ENCODE peak calls at places on chromosomes 12 and 14, in seven cellular contexts. V is RWPE1; I is stimulated activated CD4-positive, alpha-beta T cell treated with anti-CD3 and anti-CD28 coated beads, Interleukin-4, amount 100 ng/mL, for 48 hours; A is stomach; Z is HTR-8/SVneo; J is caudate nucleus; D is stimulated activated CD8-positive, alpha-beta memory T cell treated with anti-CD3 and anti-CD28 coated beads, Interleukin-15, amount 100 ng/mL, for 24 hours. S is an unnamed sample.

GRCh38 chr12:16473610-16474326 is 126.3 kb downstream of the MGST1 start:
- DNase-seq in V (peak), I (no peak), A (no peak), Z (no peak), J (no peak), D (no peak), S (no peak)

GRCh38 chr14:94738786-94739185 is 31.1 kb downstream of the GSC start:
- DNase-seq in V (no peak), I (no peak), A (no peak), Z (no peak), J (no peak), D (no peak), S (no peak)

GRCh38 chr12:130026608-130027176 is 122.9 kb upstream of the TMEM132D start:
- DNase-seq in V (peak), I (peak), A (peak), Z (no peak), J (no peak), D (no peak), S (no peak)

GRCh38 chr12:93970892-93971688 is 177.3 kb upstream of the PLXNC1 start:
- DNase-seq in V (no peak), I (no peak), A (no peak), Z (no peak), J (no peak), D (no peak), S (no peak)

GRCh38 chr14:102775855-102776760 is 1.1 kb upstream of the TRAF3 start:
- DNase-seq in V (no peak), I (no peak), A (peak), Z (no peak), J (no peak), D (no peak), S (no peak)

GRCh38 chr14:83975435-83976222 is 1554.3 kb upstream of the FLRT2 start:
- DNase-seq in V (no peak), I (no peak), A (no peak), Z (peak), J (no peak), D (no peak), S (no peak)

GRCh38 chr14:54669759-54670630 is 103.1 kb downstream of the SAMD4A start:
- DNase-seq in V (peak), I (no peak), A (no peak), Z (peak), J (no peak), D (no peak), S (no peak)

GRCh38 chr12:54431911-54432814 is 13.1 kb upstream of the ITGA5 start:
- DNase-seq in V (peak), I (no peak), A (peak), Z (no peak), J (no peak), D (no peak), S (no peak)

GRCh38 chr14:55306938-55307589 is 35.8 kb downstream of the FBXO34 start:
- DNase-seq in V (no peak), I (no peak), A (no peak), Z (no peak), J (no peak), D (no peak), S (no peak)

GRCh38 chr14:24437020-24437735 is 5.4 kb downstream of the SDR39U1 start:
- DNase-seq in V (no peak), I (no peak), A (no peak), Z (no peak), J (no peak), D (no peak), S (no peak)

GRCh38 chr12:46260153-46260912 is 8.5 kb downstream of the SLC38A1 start:
- DNase-seq in V (no peak), I (no peak), A (no peak), Z (no peak), J (no peak), D (no peak), S (no peak)

GRCh38 chr12:94616217-94616729 is 34.1 kb downstream of the TMCC3 start:
- DNase-seq in V (no peak), I (no peak), A (peak), Z (no peak), J (peak), D (no peak), S (no peak)

GRCh38 chr14:57388072-57388471 is 2.3 kb upstream of the NAA30 start:
- DNase-seq in V (no peak), I (no peak), A (no peak), Z (no peak), J (no peak), D (no peak), S (no peak)

GRCh38 chr12:76680940-76681339 is 83.0 kb upstream of the ZDHHC17 start:
- DNase-seq in V (no peak), I (no peak), A (no peak), Z (no peak), J (no peak), D (no peak), S (no peak)

GRCh38 chr12:129902371-129903091 is 1.3 kb downstream of the TMEM132D start:
- DNase-seq in V (no peak), I (no peak), A (no peak), Z (no peak), J (no peak), D (no peak), S (no peak)

GRCh38 chr12:3114671-3115070 is 37.5 kb downstream of the TSPAN9 start:
- DNase-seq in V (no peak), I (no peak), A (no peak), Z (no peak), J (no peak), D (no peak), S (no peak)

GRCh38 chr12:113198286-113198685 is 12.8 kb downstream of the RITA1 start:
- DNase-seq in V (no peak), I (no peak), A (no peak), Z (no peak), J (no peak), D (no peak), S (no peak)

GRCh38 chr14:49999216-49999761 is 106.4 kb downstream of the ARF6 start:
- DNase-seq in V (peak), I (peak), A (peak), Z (no peak), J (no peak), D (peak), S (no peak)

GRCh38 chr14:100900837-100901390 is 2.6 kb downstream of the RTL1 start:
- DNase-seq in V (no peak), I (no peak), A (no peak), Z (no peak), J (no peak), D (no peak), S (no peak)

GRCh38 chr12:88298761-88299242 is 156.7 kb downstream of the TMTC3 start:
- DNase-seq in V (peak), I (no peak), A (peak), Z (peak), J (peak), D (no peak), S (no peak)

GRCh38 chr12:28033538-28033915 is 61.0 kb upstream of the PTHLH start:
- DNase-seq in V (peak), I (no peak), A (no peak), Z (no peak), J (no peak), D (no peak), S (no peak)

GRCh38 chr14:45177081-45177480 is 41.4 kb downstream of the FANCM start:
- DNase-seq in V (peak), I (no peak), A (no peak), Z (peak), J (no peak), D (no peak), S (no peak)

GRCh38 chr12:108772247-108772646 is 40.9 kb upstream of the CORO1C start:
- DNase-seq in V (no peak), I (no peak), A (no peak), Z (no peak), J (no peak), D (no peak), S (no peak)

GRCh38 chr12:69351462-69352236 is 3.5 kb downstream of the LYZ start:
- DNase-seq in V (no peak), I (no peak), A (no peak), Z (no peak), J (no peak), D (no peak), S (no peak)